ENCODE peak calls at places on chromosomes 13 and 19, in five cellular contexts. O is HCT116, Z is H1, W is HepG2, F is GM12878. L is an unnamed sample. For H3K4me1, the result is how much of the 10 kb centered on the place peaks cover.

GRCh38 chr19:10270180-10270615 is 722 bp upstream of the ICAM1 start:
- DNase-seq in O (no peak), Z (no peak), W (no peak), F (no peak), L (no peak)

GRCh38 chr13:114035583-114036501 is 62.0 kb upstream of the C13orf46 start:
- DNase-seq in O (no peak), Z (no peak), W (no peak), F (no peak), L (no peak)

GRCh38 chr13:41709511-41709910 is 251.4 kb downstream of the VWA8 start:
- DNase-seq in O (no peak), Z (no peak), W (no peak), F (no peak), L (no peak)

GRCh38 chr19:20028611-20029010 is 10.7 kb downstream of the ZNF682 start:
- DNase-seq in O (no peak), Z (no peak), W (no peak), F (no peak), L (no peak)

GRCh38 chr13:46795321-46795720 is 1.6 kb downstream of the ESD start:
- DNase-seq in O (no peak), Z (no peak), W (no peak), F (no peak), L (no peak)

GRCh38 chr19:12774588-12775555 is at the start of gene HOOK2:
- DNase-seq in O (peak), Z (no peak), W (no peak), F (no peak), L (no peak)

GRCh38 chr19:1247747-1248453 is 483 bp upstream of the MIDN start:
- DNase-seq in O (no peak), Z (no peak), W (peak), F (no peak), L (no peak)

GRCh38 chr13:113275387-113275786 is 21.7 kb upstream of the LAMP1 start:
- DNase-seq in O (peak), Z (no peak), W (peak), F (no peak), L (peak)

GRCh38 chr13:65540064-65540635 is 1690.0 kb downstream of the PCDH9 start:
- DNase-seq in O (no peak), Z (no peak), W (no peak), F (no peak), L (no peak)

GRCh38 chr13:114099918-114100445 is 32.4 kb downstream of the RASA3 start:
- DNase-seq in O (peak), Z (no peak), W (peak), F (no peak), L (no peak)

GRCh38 chr19:34504809-34505291 is 23.3 kb downstream of the WTIP start:
- DNase-seq in O (no peak), Z (no peak), W (no peak), F (no peak), L (no peak)

GRCh38 chr13:46507978-46508377 is 45.0 kb upstream of the LRCH1 start:
- DNase-seq in O (no peak), Z (no peak), W (no peak), F (no peak), L (no peak)

GRCh38 chr13:25493930-25494707 is 122.3 kb downstream of the ATP8A2 start:
- DNase-seq in O (no peak), Z (no peak), W (no peak), F (no peak), L (no peak)

GRCh38 chr13:28442872-28443271 is 52.1 kb downstream of the FLT1 start:
- DNase-seq in O (no peak), Z (no peak), W (no peak), F (no peak), L (no peak)

GRCh38 chr13:34864650-34865049 is 77.4 kb upstream of the NBEA start:
- DNase-seq in O (no peak), Z (no peak), W (no peak), F (no peak), L (no peak)

GRCh38 chr19:54257116-54257480 is at the start of gene LILRB5:
- DNase-seq in O (no peak), Z (no peak), W (no peak), F (no peak), L (no peak)

GRCh38 chr13:30421093-30422055 is 919 bp upstream of the UBE2L5 start:
- DNase-seq in O (no peak), Z (no peak), W (no peak), F (no peak), L (peak)

DNA sequence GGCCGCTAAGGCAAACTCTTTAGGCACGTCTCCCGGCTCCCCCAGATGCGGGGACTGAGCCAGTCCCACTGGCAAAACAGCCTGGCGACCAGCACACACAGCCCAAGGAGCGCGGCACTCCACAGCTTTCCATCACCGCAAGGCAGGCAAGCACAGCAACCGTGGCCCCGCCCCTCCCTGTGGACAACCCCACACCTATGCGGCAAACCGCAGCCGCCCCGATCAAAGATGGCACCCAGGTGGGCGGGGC is 1.9 kb downstream of the PEG3 start:
- DNase-seq in O (no peak), Z (no peak), W (no peak), F (no peak), L (no peak)
- H3K4me3 ChIP-seq in O (no peak), Z (no peak), W (peak), F (no peak), L (peak)

DNA sequence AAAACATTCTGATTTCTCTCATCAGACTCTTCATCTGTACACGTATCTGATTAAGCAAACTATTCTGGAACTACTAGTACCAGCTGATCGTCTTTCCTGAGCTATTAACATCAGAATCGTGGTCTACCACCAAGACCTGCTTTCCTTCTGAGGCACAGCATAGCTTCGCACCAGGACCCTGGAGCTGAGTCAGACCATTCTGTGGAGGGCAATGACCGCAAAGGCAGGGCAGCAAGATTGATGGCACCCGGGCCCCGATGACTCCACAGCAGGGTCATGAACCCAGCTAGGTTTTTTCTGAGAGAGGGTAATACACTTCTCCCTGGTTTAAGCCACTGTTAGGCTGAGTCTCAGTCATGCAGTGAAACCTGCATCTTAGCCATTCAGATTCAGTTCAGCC is 158.7 kb upstream of the GPR12 start:
- DNase-seq in O (no peak), Z (no peak), W (no peak), F (no peak), L (no peak)
- TF ChIP-seq ZNF274 in O (no peak), Z (no peak), W (no peak), F (no peak), L (no peak)

DNA sequence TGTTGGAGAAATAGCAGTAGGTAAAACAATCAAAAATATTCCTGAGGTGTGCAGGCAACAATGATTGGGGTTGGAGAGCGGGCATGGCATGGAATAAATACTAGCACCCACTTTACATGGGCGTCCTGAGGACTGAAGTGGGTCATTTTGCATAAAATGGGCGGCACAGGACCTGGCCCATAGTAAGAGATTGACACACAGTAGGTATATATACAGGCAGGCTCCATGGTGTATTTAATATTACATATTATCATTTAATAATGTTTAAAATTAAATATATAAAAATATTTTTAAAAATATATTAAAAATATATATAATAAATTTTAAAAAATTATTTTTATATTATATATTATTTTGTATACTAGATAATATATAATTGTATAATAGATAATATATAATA is 48.3 kb downstream of the CRYL1 start:
- DNase-seq in O (no peak), Z (no peak), W (no peak), F (no peak), L (no peak)
- H3K4me1 ChIP-seq in O (under half), Z (under half), W (under half), F (under half), L (under half)

GRCh38 chr13:94713556-94714182 is 1.3 kb upstream of the SOX21 start:
- DNase-seq in O (no peak), Z (no peak), W (no peak), F (no peak), L (no peak)
- H3K4me3 ChIP-seq in O (no peak), Z (peak), W (no peak), F (no peak), L (peak)

GRCh38 chr13:56352901-56353300 is 787.8 kb upstream of the PRR20A start:
- DNase-seq in O (no peak), Z (no peak), W (no peak), F (no peak), L (no peak)

GRCh38 chr13:56352356-56352755 is 788.4 kb upstream of the PRR20A start:
- DNase-seq in O (no peak), Z (no peak), W (no peak), F (no peak), L (no peak)

GRCh38 chr13:56349866-56350265 is 790.9 kb upstream of the PRR20A start:
- DNase-seq in O (no peak), Z (no peak), W (no peak), F (no peak), L (no peak)

GRCh38 chr13:56347014-56347413 is 793.7 kb upstream of the PRR20A start:
- DNase-seq in O (no peak), Z (no peak), W (no peak), F (no peak), L (no peak)

DNA sequence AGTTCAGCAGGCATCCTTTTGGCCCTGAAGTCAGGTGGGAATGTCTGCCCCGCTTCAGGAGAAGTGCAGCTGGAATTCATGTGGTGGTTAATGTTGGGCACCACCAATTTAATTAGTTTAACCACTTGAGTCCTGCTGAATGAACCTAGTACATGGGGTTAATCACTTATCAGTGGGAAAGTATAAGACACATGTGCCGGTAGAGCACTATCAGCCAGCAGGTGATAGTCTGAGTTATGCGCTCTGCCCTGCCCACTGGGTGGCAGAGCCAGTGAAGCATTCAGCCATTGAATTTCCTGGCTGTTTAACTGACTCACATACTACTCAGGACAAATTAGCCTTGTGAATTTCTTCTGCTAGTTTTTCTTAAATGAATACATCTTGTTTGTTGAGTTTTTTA is 789.7 kb upstream of the PRR20A start:
- DNase-seq in O (no peak), Z (peak), W (no peak), F (no peak), L (no peak)
- TF ChIP-seq ZNF274 in O (no peak), Z (no peak), W (no peak), F (no peak), L (no peak)

L was measured in NT2/D1.